ENCODE peak calls at places on chromosome 12, in five cellular contexts. U is Caki2, V is HTR-8/SVneo, T is left cardiac atrium, O is GM13976. S is an unnamed sample.

GRCh38 chr12:108214486-108214885 is 85.4 kb downstream of the WSCD2 start:
- DNase-seq in U (peak), V (peak), T (peak), O (peak), S (no peak)

GRCh38 chr12:76018111-76018510 is 13.5 kb downstream of the PHLDA1 start:
- DNase-seq in U (peak), V (no peak), T (peak), O (no peak), S (no peak)

GRCh38 chr12:29543036-29543435 is 45.5 kb upstream of the OVCH1 start:
- DNase-seq in U (no peak), V (no peak), T (no peak), O (no peak), S (no peak)

GRCh38 chr12:2052861-2053674 is at the start of gene CACNA1C:
- DNase-seq in U (peak), V (peak), T (peak), O (peak), S (no peak)

GRCh38 chr12:105113094-105113493 is 5.6 kb downstream of the WASHC4 start:
- DNase-seq in U (no peak), V (no peak), T (no peak), O (no peak), S (no peak)

GRCh38 chr12:292186-292585 is 29.6 kb upstream of the SLC6A13 start:
- DNase-seq in U (no peak), V (no peak), T (no peak), O (no peak), S (no peak)

GRCh38 chr12:122860854-122861585 is 25.8 kb downstream of the HIP1R start:
- DNase-seq in U (no peak), V (no peak), T (no peak), O (no peak), S (no peak)

GRCh38 chr12:47808574-47809380 is 10.9 kb downstream of the HDAC7 start:
- DNase-seq in U (no peak), V (no peak), T (no peak), O (no peak), S (no peak)

GRCh38 chr12:109943811-109944210 is 43.7 kb downstream of the TCHP start:
- DNase-seq in U (no peak), V (no peak), T (no peak), O (no peak), S (no peak)

GRCh38 chr12:92139634-92140555 is 5.8 kb downstream of the BTG1 start:
- DNase-seq in U (peak), V (no peak), T (no peak), O (no peak), S (no peak)

GRCh38 chr12:113241191-113242017 is 20.1 kb downstream of the TPCN1 start:
- DNase-seq in U (peak), V (peak), T (peak), O (no peak), S (no peak)

GRCh38 chr12:67524861-67525499 is 123.6 kb upstream of the DYRK2 start:
- DNase-seq in U (no peak), V (no peak), T (no peak), O (no peak), S (no peak)

GRCh38 chr12:109111775-109112491 is 4.5 kb upstream of the ACACB start:
- DNase-seq in U (peak), V (peak), T (peak), O (peak), S (no peak)

GRCh38 chr12:88577537-88577936 is 2.7 kb downstream of the KITLG start:
- DNase-seq in U (peak), V (no peak), T (no peak), O (no peak), S (no peak)

GRCh38 chr12:32583535-32583934 is 95.6 kb upstream of the DNM1L start:
- DNase-seq in U (peak), V (peak), T (no peak), O (no peak), S (no peak)

GRCh38 chr12:4448943-4449861 is 3.6 kb upstream of the FGF6 start:
- DNase-seq in U (no peak), V (no peak), T (no peak), O (no peak), S (no peak)

GRCh38 chr12:116233669-116234068 is 43.8 kb downstream of the MED13L start:
- DNase-seq in U (no peak), V (no peak), T (no peak), O (no peak), S (no peak)

GRCh38 chr12:108643941-108644742 is 10.4 kb upstream of the SELPLG start:
- DNase-seq in U (peak), V (no peak), T (peak), O (no peak), S (no peak)

GRCh38 chr12:6471992-6472366 is 1.5 kb upstream of the VAMP1 start:
- DNase-seq in U (no peak), V (no peak), T (no peak), O (no peak), S (no peak)

S was measured in GM18507.